ENCODE peak calls at places on chromosome 6, in four cellular contexts. H is NCI-H2171 treated with DMSO at 0.1 percent for 48 hours; V is stimulated activated CD4-positive, alpha-beta T cell treated with anti-CD3 and anti-CD28 coated beads, Interleukin-4, amount 100 ng/mL, for 24 hours; X is HFFc6. A is an unnamed sample.

GRCh38 chr6:16420715-16421461 is 182.5 kb downstream of the GMPR start:
- DNase-seq in X (peak; percentile 88), V (peak; percentile 71), H (no peak), A (no peak)

GRCh38 chr6:167565388-167565787 is 240.5 kb downstream of the TTLL2 start:
- DNase-seq in H (no peak), X (no peak), V (no peak), A (no peak)

GRCh38 chr6:33742092-33742491 is 4.6 kb downstream of the IP6K3 start:
- DNase-seq in H (no peak), V (no peak), X (no peak), A (no peak)

GRCh38 chr6:47453372-47453936 is 24.1 kb upstream of the CD2AP start:
- DNase-seq in H (no peak), X (no peak), V (no peak), A (no peak)

GRCh38 chr6:84801250-84801649 is 36.9 kb upstream of the TBX18 start:
- DNase-seq in H (no peak), X (no peak), V (no peak), A (no peak)

GRCh38 chr6:50305660-50306059 is 255.9 kb upstream of the DEFB112 start:
- DNase-seq in X (no peak), H (no peak), V (no peak), A (peak; percentile 4)

GRCh38 chr6:150539568-150539967 is 60.1 kb upstream of the PLEKHG1 start:
- DNase-seq in X (no peak), H (no peak), V (no peak), A (no peak)

GRCh38 chr6:106620931-106621672 is 8.2 kb downstream of the RTN4IP1 start:
- DNase-seq in H (no peak), V (no peak), X (peak; percentile 40), A (peak; percentile 12)

GRCh38 chr6:148760568-148761531 is 14.0 kb downstream of the UST start:
- DNase-seq in X (peak; percentile 89), V (peak; percentile 54), H (peak; percentile 93), A (peak; percentile 36)

A was measured in H4.